ENCODE peak calls at places on chromosomes 7 and 10, in five cellular contexts. Z, Q, Y, U and F are unnamed samples. For H3K4me1, the result is how much of the 10 kb centered on the place peaks cover.

GRCh38 chr7:84060760-84061261 is 133.8 kb downstream of the SEMA3A start:
- DNase-seq in Z (peak), Q (no peak), Y (no peak), U (no peak), F (no peak)

GRCh38 chr7:80900583-80901576 is 18.0 kb downstream of the SEMA3C start:
- DNase-seq in Z (peak), Q (no peak), Y (no peak), U (no peak), F (no peak)

GRCh38 chr7:156746891-156747290 is 106.3 kb downstream of the RNF32 start:
- DNase-seq in Z (no peak), Q (no peak), Y (no peak), U (no peak), F (no peak)

GRCh38 chr7:144027070-144027469 is 21.7 kb upstream of the OR2A5 start:
- DNase-seq in Z (peak), Q (no peak), Y (peak), U (peak), F (peak)

GRCh38 chr10:116676118-116676517 is 55.4 kb downstream of the PNLIPRP2 start:
- DNase-seq in Z (no peak), Q (no peak), Y (no peak), U (no peak), F (no peak)

GRCh38 chr10:78405781-78406180 is 372.1 kb downstream of the RPS24 start:
- DNase-seq in Z (no peak), Q (no peak), Y (no peak), U (no peak), F (no peak)

GRCh38 chr10:29256019-29256418 is 32.9 kb upstream of the LYZL1 start:
- DNase-seq in Z (no peak), Q (no peak), Y (no peak), U (no peak), F (no peak)

GRCh38 chr10:13439771-13440708 is 88.8 kb downstream of the BEND7 start:
- DNase-seq in Z (no peak), Q (peak), Y (peak), U (peak), F (peak)

GRCh38 chr10:3656214-3656613 is 128.8 kb downstream of the KLF6 start:
- DNase-seq in Z (no peak), Q (no peak), Y (no peak), U (no peak), F (no peak)

GRCh38 chr10:93086289-93086688 is 12.6 kb downstream of the CYP26A1 start:
- DNase-seq in Z (no peak), Q (peak), Y (no peak), U (no peak), F (no peak)

GRCh38 chr10:10797467-10797866 is 220.2 kb upstream of the CELF2 start:
- DNase-seq in Z (no peak), Q (no peak), Y (no peak), U (no peak), F (no peak)

GRCh38 chr7:107788662-107789061 is 14.4 kb downstream of the SLC26A3 start:
- DNase-seq in Z (no peak), Q (no peak), Y (no peak), U (no peak), F (peak)

GRCh38 chr10:133258066-133258817 is 18.4 kb downstream of the ADAM8 start:
- DNase-seq in Z (no peak), Q (no peak), Y (no peak), U (no peak), F (no peak)

GRCh38 chr10:133259603-133259992 is 17.1 kb downstream of the ADAM8 start:
- DNase-seq in Z (no peak), Q (no peak), Y (no peak), U (no peak), F (no peak)

GRCh38 chr10:133255323-133255722 is 17.7 kb downstream of the VENTX start:
- DNase-seq in Z (no peak), Q (no peak), Y (no peak), U (no peak), F (no peak)

GRCh38 chr10:133258818-133259602 is 17.7 kb downstream of the ADAM8 start:
- DNase-seq in Z (peak), Q (no peak), Y (peak), U (no peak), F (no peak)

DNA sequence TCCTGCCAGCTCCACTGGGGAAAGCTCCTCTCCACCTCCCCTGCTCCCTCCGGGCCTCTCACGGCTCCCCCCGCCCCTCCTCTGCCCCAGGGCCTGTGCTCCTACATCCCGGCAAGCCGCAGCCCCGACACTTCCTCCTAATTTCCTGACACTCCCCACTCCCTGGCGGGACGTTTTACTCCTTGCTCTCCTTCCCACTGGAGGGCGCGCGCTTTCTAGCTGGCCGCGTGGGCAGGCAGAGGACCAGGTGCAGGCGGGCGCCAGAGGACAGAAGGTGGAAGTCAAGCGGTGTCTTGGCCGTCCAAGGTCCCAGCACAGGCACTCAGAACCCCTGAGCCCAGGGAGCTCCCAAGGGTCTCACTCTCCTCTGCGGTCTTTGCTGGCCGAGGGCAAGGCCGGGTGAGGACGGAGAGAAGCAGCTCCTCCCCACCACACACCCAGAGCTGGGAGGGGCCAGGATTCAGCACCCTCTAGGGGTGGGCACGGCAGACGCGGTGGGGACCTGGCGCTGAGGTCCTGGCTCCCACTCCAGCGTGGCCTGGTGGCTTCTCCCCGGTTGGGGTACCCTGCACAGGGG is 19.1 kb downstream of the ADAM8 start:
- DNase-seq in Z (no peak), Q (peak), Y (peak), U (no peak), F (peak)
- H2BK5ac ChIP-seq in Z (peak), Q (no peak), Y (no peak), U (no peak), F (no peak)

DNA sequence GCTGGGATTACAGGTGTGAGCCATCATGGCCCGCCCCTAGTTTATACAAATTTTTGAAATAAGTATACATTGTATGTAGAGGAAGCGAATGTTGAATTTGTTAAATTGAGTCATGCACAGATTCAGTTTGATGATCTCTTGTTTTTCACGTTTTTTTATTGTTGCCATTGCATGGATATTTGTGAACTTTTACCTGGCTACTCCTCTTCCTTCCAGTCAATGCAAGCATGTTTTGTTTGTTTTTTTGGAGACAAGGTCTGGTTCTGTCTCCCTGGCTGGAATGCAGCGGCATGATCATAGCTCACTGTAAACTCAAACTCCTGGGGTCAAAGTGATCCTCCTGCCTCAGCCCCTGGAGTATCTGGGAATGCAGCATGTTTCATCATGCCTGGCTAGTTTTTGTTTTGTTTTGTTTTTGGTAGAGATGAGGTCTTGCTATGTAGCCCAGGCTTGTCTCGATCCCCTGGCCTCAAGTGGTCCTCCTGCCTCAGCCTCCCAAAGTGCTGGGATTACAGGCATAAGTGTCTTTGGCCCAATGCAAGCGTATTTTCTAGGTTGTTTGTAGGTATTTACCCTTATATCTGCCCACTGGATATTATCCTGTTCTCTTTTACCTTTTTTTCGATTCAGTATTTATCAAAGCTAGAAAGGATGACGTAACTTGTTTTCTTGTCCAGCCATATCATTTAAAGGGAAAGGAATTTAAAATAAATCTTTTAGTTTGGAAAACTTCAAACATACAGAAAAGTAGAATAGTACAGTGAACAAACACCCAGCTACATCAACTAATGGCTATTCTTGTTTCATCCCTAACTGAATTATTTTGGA is 11.0 kb downstream of the LCOR start:
- DNase-seq in Z (no peak), Q (no peak), Y (peak), U (no peak), F (peak)
- H3K4me1 ChIP-seq in Z (under half), Q (under half), Y (under half), U (under half), F (under half)

GRCh38 chr10:119542357-119542989 is at the start of gene RGS10:
- DNase-seq in Z (peak), Q (peak), Y (peak), U (peak), F (peak)
- H3K18ac ChIP-seq in Z (peak), Q (no peak), Y (no peak), U (peak), F (peak)

DNA sequence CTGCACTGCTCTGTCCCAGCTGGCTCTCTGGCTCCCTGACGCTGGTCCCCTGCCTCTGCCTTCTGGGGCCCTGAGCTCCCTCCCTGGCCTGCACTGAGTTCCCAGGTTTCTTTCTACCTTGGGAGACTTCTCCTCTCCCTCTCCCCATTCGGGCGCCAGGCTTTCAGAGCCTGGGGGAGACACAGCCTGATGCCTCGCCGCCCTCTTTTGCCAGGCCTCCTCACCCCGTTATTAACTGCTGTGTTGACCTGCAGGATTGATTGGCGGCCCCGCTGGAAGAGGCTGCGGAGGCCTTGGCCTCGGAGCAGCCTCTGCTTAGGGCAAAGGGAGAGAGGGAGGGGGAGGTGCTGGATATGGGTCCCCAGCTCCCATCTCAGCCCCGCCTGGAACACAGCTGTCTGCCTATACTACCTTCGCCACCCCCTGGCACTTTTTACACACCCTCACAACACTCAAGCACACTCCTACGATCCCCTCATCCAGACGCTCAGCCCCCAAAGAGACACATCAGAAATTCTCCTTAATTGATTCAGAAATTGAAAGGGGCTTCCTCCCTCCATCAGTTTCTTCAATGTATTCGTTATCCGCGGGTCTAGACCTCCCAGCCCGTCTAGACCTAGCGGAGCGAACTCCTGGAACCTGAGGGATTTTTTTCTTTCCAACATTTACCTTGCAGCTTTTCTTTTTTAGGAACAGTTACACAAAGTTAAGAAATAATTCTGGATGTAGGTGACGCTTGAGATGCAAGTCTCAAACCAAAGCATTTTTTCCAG is 7.1 kb upstream of the PAX2 start:
- DNase-seq in Z (no peak), Q (no peak), Y (no peak), U (no peak), F (peak)
- H2BK5ac ChIP-seq in Z (no peak), Q (no peak), Y (no peak), U (no peak), F (no peak)

DNA sequence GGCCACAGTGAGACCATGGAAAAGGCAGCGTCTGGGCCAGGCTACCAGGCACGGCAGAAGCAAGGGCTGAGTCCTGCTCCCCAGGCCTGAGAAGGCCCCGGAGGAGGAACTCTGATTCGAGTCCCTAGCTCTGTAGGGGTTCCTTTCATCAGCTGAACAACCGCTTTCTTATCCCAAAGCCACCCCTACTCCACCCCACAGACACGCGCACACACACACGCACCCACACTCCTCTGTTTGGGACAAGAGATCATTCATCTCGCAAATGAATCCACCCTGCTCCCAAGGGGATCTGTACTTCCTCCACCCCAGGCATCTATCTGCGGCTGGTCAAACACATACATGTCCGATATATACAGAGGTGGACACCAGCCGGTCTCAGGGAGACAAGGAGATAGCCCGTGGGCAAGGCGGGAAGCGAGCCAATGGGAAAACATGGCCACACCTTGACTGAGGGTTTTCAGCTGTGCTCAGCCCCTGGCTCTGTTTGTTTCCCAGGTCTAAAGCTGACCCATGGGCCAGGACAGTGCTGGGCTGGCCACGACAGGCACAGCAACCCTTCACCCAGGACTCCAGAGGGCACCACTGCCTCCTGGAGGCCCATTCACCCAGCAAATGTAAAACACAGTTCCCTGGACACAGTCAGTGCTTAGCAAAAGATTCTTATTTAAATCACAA is 7.3 kb downstream of the ZCCHC24 start:
- DNase-seq in Z (no peak), Q (no peak), Y (no peak), U (no peak), F (peak)
- H3K4me1 ChIP-seq in Z (half or more), Q (under half), Y (under half), U (under half), F (under half)